ENCODE peak calls at places on chromosomes 6 and 20, in four cellular contexts. One of them, this sample, is unnamed. For H3K36me3, the result is how much of the 10 kb centered on the place peaks cover.

GRCh38 chr20:5731753-5732366 is 18.3 kb upstream of the SHLD1 start:
- DNase-seq in ovary: no peak
- DNase-seq in kidney: no peak
- DNase-seq in stomach: no peak
- DNase-seq in this sample: no peak

GRCh38 chr6:148465654-148466053 is 123.0 kb downstream of the SASH1 start:
- DNase-seq in ovary: no peak
- DNase-seq in kidney: no peak
- DNase-seq in stomach: no peak
- DNase-seq in this sample: no peak

GRCh38 chr6:13354331-13355042 is 26.1 kb upstream of the TBC1D7 start:
- DNase-seq in ovary: no peak
- DNase-seq in kidney: no peak
- DNase-seq in stomach: no peak
- DNase-seq in this sample: no peak

GRCh38 chr6:152356659-152357058 is 280.5 kb downstream of the SYNE1 start:
- DNase-seq in ovary: no peak
- DNase-seq in kidney: no peak
- DNase-seq in stomach: no peak
- DNase-seq in this sample: no peak

GRCh38 chr6:139686308-139686707 is 311.9 kb upstream of the CITED2 start:
- DNase-seq in ovary: no peak
- DNase-seq in kidney: no peak
- DNase-seq in stomach: no peak
- DNase-seq in this sample: no peak

GRCh38 chr6:89644864-89645263 is 6.3 kb upstream of the LYRM2 start:
- DNase-seq in ovary: no peak
- DNase-seq in kidney: no peak
- DNase-seq in stomach: no peak
- DNase-seq in this sample: no peak

GRCh38 chr6:139330841-139331500 is 39.2 kb upstream of the TXLNB start:
- DNase-seq in ovary: no peak
- DNase-seq in kidney: no peak
- DNase-seq in stomach: no peak
- DNase-seq in this sample: no peak

GRCh38 chr6:25175216-25175615 is 104.0 kb upstream of the CARMIL1 start:
- DNase-seq in ovary: no peak
- DNase-seq in kidney: no peak
- DNase-seq in stomach: no peak
- DNase-seq in this sample: no peak

GRCh38 chr20:38109657-38110524 is 55.2 kb downstream of the TGM2 start:
- DNase-seq in ovary: no peak
- DNase-seq in kidney: no peak
- DNase-seq in stomach: no peak
- DNase-seq in this sample: peak

GRCh38 chr6:84568971-84569370 is 195.4 kb downstream of the TBX18 start:
- DNase-seq in ovary: no peak
- DNase-seq in kidney: no peak
- DNase-seq in stomach: no peak
- DNase-seq in this sample: no peak

GRCh38 chr6:109406196-109406595 is 23.9 kb upstream of the CD164 start:
- DNase-seq in ovary: no peak
- DNase-seq in kidney: no peak
- DNase-seq in stomach: no peak
- DNase-seq in this sample: no peak

DNA sequence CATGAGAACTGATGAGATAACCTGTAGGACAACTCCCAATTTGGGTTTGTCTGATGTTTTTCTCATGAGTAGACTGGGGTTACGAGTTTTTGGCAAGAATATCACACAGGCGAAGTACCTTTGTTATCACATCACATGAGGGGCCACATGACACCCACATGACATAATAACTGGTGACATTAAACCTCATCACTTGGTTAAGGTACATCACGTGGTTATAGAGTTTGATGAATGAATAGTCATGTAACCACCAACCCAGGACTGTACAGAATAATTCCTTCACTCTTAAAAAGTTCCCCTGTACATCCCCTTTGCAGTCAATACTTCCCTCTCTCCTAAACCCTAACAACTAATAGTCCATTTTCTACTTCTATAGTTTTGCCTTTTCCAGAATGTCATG is 83.4 kb downstream of the REV3L start:
- DNase-seq in ovary: no peak
- DNase-seq in kidney: no peak
- DNase-seq in stomach: no peak
- DNase-seq in this sample: no peak
- H3K36me3 ChIP-seq in ovary: under half
- H3K36me3 ChIP-seq in kidney: under half
- H3K36me3 ChIP-seq in stomach: half or more
- H3K36me3 ChIP-seq in this sample: half or more

DNA sequence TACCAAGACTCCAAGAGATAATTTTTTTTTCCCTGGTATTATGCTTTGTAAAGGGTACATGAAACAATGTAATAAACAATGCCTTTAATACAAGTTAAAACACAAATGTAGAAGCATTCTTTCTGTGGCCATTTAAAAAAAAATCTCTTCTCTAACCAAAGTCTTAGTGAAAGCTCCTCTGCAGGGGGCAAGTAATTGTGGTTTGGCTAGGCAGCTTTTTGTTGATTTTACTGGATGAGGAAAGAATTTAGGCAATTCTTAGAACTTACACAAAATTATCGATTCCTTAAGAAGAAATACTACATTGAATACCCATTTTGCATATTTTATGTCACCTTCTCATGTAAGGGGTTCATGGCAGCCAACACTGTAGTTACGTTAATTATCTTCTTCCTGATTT is 12.4 kb downstream of the TFB1M start:
- DNase-seq in ovary: no peak
- DNase-seq in kidney: no peak
- DNase-seq in stomach: no peak
- DNase-seq in this sample: no peak
- H3K36me3 ChIP-seq in ovary: under half
- H3K36me3 ChIP-seq in kidney: under half
- H3K36me3 ChIP-seq in stomach: under half
- H3K36me3 ChIP-seq in this sample: under half

GRCh38 chr20:63711085-63711645 is 3.3 kb downstream of the ZGPAT start:
- DNase-seq in ovary: peak
- DNase-seq in kidney: no peak
- DNase-seq in stomach: no peak
- DNase-seq in this sample: no peak

GRCh38 chr20:63706852-63707557 is 771 bp downstream of the ARFRP1 start:
- DNase-seq in ovary: peak
- DNase-seq in kidney: peak
- DNase-seq in stomach: no peak
- DNase-seq in this sample: no peak

GRCh38 chr20:63708301-63709148 is 686 bp downstream of the ZGPAT start:
- DNase-seq in ovary: no peak
- DNase-seq in kidney: peak
- DNase-seq in stomach: no peak
- DNase-seq in this sample: no peak

GRCh38 chr20:63707558-63708300 is at the start of the genes ARFRP1 and ZGPAT:
- DNase-seq in ovary: peak
- DNase-seq in kidney: peak
- DNase-seq in stomach: peak
- DNase-seq in this sample: peak

GRCh38 chr20:63709149-63709527 is 1.3 kb downstream of the ZGPAT start:
- DNase-seq in ovary: peak
- DNase-seq in kidney: no peak
- DNase-seq in stomach: no peak
- DNase-seq in this sample: no peak
- H3K36me3 ChIP-seq in ovary: under half
- H3K36me3 ChIP-seq in kidney: under half
- H3K36me3 ChIP-seq in stomach: half or more
- H3K36me3 ChIP-seq in this sample: half or more

GRCh38 chr6:12126051-12126450 is 113.9 kb downstream of the HIVEP1 start:
- DNase-seq in ovary: no peak
- DNase-seq in kidney: no peak
- DNase-seq in stomach: no peak
- DNase-seq in this sample: no peak
- H3K36me3 ChIP-seq in ovary: under half
- H3K36me3 ChIP-seq in kidney: under half
- H3K36me3 ChIP-seq in stomach: under half
- H3K36me3 ChIP-seq in this sample: under half

GRCh38 chr6:63673692-63674091 is 38.1 kb downstream of the PHF3 start:
- DNase-seq in ovary: no peak
- DNase-seq in kidney: no peak
- DNase-seq in stomach: no peak
- DNase-seq in this sample: no peak

GRCh38 chr6:63674635-63675034 is 39.0 kb downstream of the PHF3 start:
- DNase-seq in ovary: no peak
- DNase-seq in kidney: no peak
- DNase-seq in stomach: no peak
- DNase-seq in this sample: no peak

GRCh38 chr6:63676412-63677114 is 41.0 kb downstream of the PHF3 start:
- DNase-seq in ovary: no peak
- DNase-seq in kidney: no peak
- DNase-seq in stomach: no peak
- DNase-seq in this sample: no peak

GRCh38 chr6:63677282-63677681 is 41.7 kb downstream of the PHF3 start:
- DNase-seq in ovary: no peak
- DNase-seq in kidney: no peak
- DNase-seq in stomach: no peak
- DNase-seq in this sample: no peak

DNA sequence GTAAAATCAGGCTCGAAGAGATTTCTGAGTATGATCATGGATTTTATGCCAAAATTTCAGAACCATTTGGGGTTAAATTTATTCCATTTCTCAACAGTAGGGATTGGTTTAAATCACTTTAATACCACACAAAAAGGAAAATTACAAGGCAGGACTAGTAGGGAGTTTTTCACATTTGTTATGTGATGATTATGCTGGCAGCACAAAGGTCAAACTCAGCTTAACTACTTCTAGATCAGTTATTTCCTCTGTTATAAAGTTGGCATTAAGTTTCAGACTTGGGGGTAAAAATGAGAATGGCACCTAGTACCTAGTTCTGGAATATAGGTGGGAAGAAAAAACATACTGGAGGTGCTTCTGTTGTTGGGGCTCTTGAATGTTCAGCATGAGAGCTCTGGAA is 39.5 kb downstream of the PHF3 start:
- DNase-seq in ovary: no peak
- DNase-seq in kidney: no peak
- DNase-seq in stomach: no peak
- DNase-seq in this sample: no peak
- H3K36me3 ChIP-seq in ovary: under half
- H3K36me3 ChIP-seq in kidney: under half
- H3K36me3 ChIP-seq in stomach: under half
- H3K36me3 ChIP-seq in this sample: under half

GRCh38 chr6:45448417-45449389 is 71.0 kb upstream of the SUPT3H start:
- DNase-seq in ovary: no peak
- DNase-seq in kidney: no peak
- DNase-seq in stomach: no peak
- DNase-seq in this sample: no peak
- H3K36me3 ChIP-seq in ovary: under half
- H3K36me3 ChIP-seq in kidney: under half
- H3K36me3 ChIP-seq in stomach: under half
- H3K36me3 ChIP-seq in this sample: under half

GRCh38 chr6:17894905-17895304 is 92.5 kb downstream of the KIF13A start:
- DNase-seq in ovary: no peak
- DNase-seq in kidney: no peak
- DNase-seq in stomach: no peak
- DNase-seq in this sample: no peak
- H3K36me3 ChIP-seq in ovary: under half
- H3K36me3 ChIP-seq in kidney: under half
- H3K36me3 ChIP-seq in stomach: under half
- H3K36me3 ChIP-seq in this sample: half or more

This sample was measured in left ventricle myocardium inferior.